ENCODE peak calls at places on chromosomes 16 and 17, in five cellular contexts. Y is HepG2, O is upper lobe of left lung, E is HCT116, S is body of pancreas. H is an unnamed sample.

GRCh38 chr17:76166168-76166567 is 25.1 kb upstream of the FOXJ1 start:
- ATAC-seq in Y (no peak), O (no peak), E (no peak), S (no peak), H (no peak)

GRCh38 chr17:65531508-65532431 is 29.7 kb downstream of the AXIN2 start:
- ATAC-seq in Y (peak; percentile 24), O (peak; percentile 72), E (peak; percentile 74), S (peak; percentile 54), H (peak; percentile 77)

GRCh38 chr16:22942812-22943211 is 128.8 kb downstream of the HS3ST2 start:
- ATAC-seq in Y (no peak), O (no peak), E (no peak), S (no peak), H (no peak)

GRCh38 chr16:67652578-67653130 is 7.4 kb downstream of the ACD start:
- ATAC-seq in Y (peak; percentile 7), O (peak; percentile 47), E (peak; percentile 86), S (peak; percentile 74), H (peak; percentile 9)

GRCh38 chr17:9056566-9056965 is 35.3 kb downstream of the NTN1 start:
- ATAC-seq in Y (no peak), O (peak; percentile 21), E (no peak), S (no peak), H (peak; percentile 84)

GRCh38 chr17:15351487-15351840 is 10.1 kb upstream of the TEKT3 start:
- ATAC-seq in Y (no peak), O (peak; percentile 28), E (no peak), S (no peak), H (peak; percentile 40)

GRCh38 chr17:35074711-35075707 is 11.5 kb upstream of the RFFL start:
- ATAC-seq in Y (peak; percentile 72), O (no peak), E (no peak), S (peak; percentile 71), H (no peak)

GRCh38 chr17:9801505-9801904 is 10.1 kb upstream of the DHRS7C start:
- ATAC-seq in Y (no peak), O (no peak), E (no peak), S (no peak), H (no peak)

GRCh38 chr16:71673190-71673956 is 47.4 kb downstream of the MARVELD3 start:
- ATAC-seq in Y (no peak), O (no peak), E (no peak), S (no peak), H (no peak)

GRCh38 chr16:58102665-58103427 is 26.3 kb downstream of the CFAP20 start:
- ATAC-seq in Y (no peak), O (no peak), E (no peak), S (no peak), H (no peak)

GRCh38 chr17:1180958-1181768 is 1.4 kb upstream of the ABR start:
- ATAC-seq in Y (peak; percentile 23), O (no peak), E (no peak), S (no peak), H (no peak)

GRCh38 chr17:20066253-20066652 is 57.1 kb downstream of the SPECC1 start:
- ATAC-seq in Y (no peak), O (peak; percentile 27), E (no peak), S (peak; percentile 70), H (peak; percentile 67)

GRCh38 chr17:20068445-20068844 is 59.3 kb downstream of the SPECC1 start:
- ATAC-seq in Y (no peak), O (no peak), E (no peak), S (no peak), H (no peak)

GRCh38 chr17:20059728-20060188 is 50.6 kb downstream of the SPECC1 start:
- ATAC-seq in Y (peak; percentile 50), O (no peak), E (peak; percentile 46), S (no peak), H (no peak)

DNA sequence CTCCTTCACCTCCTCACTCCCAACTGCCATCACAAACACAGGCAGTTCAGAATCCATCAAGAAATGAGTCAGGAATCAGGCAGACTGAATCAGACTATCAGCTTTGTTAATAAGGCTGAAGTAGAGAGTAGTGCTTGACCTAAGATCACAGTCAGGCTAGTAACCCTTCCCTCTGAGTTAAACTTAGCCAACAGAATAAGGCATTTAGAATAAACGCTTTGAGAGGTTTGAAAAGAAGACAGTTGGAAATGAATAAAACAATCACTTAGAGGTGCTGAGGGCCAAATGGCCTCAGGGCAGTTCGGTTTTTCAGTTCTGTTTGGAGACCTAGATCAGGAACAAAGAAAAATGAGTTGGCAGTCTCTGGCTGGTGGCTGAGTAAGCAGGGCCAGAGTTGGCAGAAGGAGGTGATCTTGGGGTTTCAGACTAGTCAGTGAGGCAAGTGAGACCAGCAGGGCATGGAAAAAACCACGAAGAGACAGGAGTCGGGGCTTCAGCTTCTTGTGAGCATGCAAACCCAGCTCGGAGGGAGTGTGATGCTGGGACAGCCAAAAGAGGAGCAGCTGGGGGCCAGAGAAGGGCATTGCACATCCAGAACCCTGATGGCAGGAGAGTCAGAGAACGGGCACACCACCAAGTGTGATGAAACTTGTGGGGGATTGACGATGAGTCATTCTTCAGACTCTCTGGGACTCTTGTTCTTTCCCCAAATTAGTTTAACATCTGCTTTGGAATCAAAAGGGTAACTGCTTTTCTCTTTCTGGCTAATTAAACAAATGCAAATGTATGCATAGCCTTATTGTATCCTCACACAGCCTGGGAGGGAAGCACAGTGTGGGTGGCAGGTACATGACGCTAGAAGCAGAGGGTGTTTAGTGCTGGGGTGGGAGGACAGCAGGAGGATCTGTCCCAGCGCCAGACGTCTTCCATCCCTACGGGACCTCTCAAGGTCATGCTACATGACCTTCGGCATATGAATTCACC is 54.8 kb downstream of the SPECC1 start:
- ATAC-seq in Y (no peak), O (peak; percentile 91), E (peak; percentile 81), S (peak; percentile 62), H (peak; percentile 93)
- H3K4me3 ChIP-seq in Y (no peak overlapping the region), O (no peak overlapping the region), E (no peak overlapping the region), S (no peak overlapping the region), H (no peak overlapping the region)

GRCh38 chr17:44199553-44200477 is at the start of gene ATXN7L3:
- ATAC-seq in Y (peak; percentile 82), O (peak; percentile 96), E (peak; percentile 79), S (peak; percentile 92), H (peak; percentile 95)
- TF ChIP-seq POLR2A in Y (no peak), O (no peak), E (no peak), S (no peak), H (peak; percentile 24)

GRCh38 chr17:82686366-82687324 is 11.9 kb downstream of the RAB40B start:
- ATAC-seq in Y (no peak), O (no peak), E (no peak), S (no peak), H (no peak)

GRCh38 chr17:82685291-82685690 is 13.2 kb downstream of the RAB40B start:
- ATAC-seq in Y (peak; percentile 26), O (no peak), E (no peak), S (no peak), H (no peak)

GRCh38 chr17:82687375-82687861 is 11.1 kb downstream of the RAB40B start:
- ATAC-seq in Y (no peak), O (no peak), E (no peak), S (peak; percentile 79), H (no peak)

GRCh38 chr17:82689077-82689476 is 9.4 kb downstream of the RAB40B start:
- ATAC-seq in Y (no peak), O (peak; percentile 6), E (no peak), S (no peak), H (no peak)

GRCh38 chr17:82687871-82688270 is 10.6 kb downstream of the RAB40B start:
- ATAC-seq in Y (no peak), O (no peak), E (no peak), S (no peak), H (no peak)
- H3K27ac ChIP-seq in Y (no peak overlapping the region), O (no peak overlapping the region), E (no peak overlapping the region), S (peak overlapping the region; percentile 73), H (no peak overlapping the region)

DNA sequence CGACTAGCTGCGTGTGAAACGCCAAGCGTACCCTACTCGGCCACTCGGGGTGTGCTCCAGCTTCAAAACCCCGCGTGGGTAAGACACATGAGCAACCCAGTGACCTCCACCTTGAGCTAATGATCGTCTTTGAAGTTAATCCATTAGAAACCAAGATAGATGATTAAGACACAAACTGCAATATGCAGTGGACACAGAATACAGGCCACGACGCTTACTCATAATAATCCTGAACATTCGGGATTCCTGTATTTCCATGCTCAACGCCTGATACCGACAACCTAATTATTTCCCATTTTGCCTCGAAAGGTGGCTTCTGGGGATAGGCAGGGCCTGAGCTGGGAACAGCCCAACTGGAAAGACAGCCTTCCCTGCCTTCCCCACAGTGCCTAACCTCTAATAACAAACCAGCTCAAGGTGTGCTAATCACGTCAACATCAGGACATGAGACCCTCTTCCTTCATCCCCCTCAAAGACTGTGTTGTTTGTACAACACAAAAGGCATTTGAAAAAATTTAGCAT is 504 bp upstream of the COPRS start:
- ATAC-seq in Y (no peak), O (no peak), E (peak; percentile 23), S (no peak), H (no peak)
- H3K4me3 ChIP-seq in Y (peak overlapping the region; percentile 70), O (peak overlapping the region; percentile 93), E (peak overlapping the region; percentile 26), S (no peak overlapping the region), H (peak overlapping the region; percentile 90)

GRCh38 chr16:54933281-54934150 is 2.9 kb downstream of the IRX5 start:
- ATAC-seq in Y (no peak), O (no peak), E (no peak), S (no peak), H (no peak)

GRCh38 chr16:54935411-54936085 is 4.9 kb downstream of the IRX5 start:
- ATAC-seq in Y (no peak), O (no peak), E (no peak), S (no peak), H (no peak)

GRCh38 chr16:54932737-54933254 is 2.1 kb downstream of the IRX5 start:
- ATAC-seq in Y (no peak), O (no peak), E (no peak), S (no peak), H (no peak)

GRCh38 chr16:54936086-54936978 is 5.7 kb downstream of the IRX5 start:
- ATAC-seq in Y (peak; percentile 52), O (peak; percentile 3), E (no peak), S (no peak), H (no peak)

DNA sequence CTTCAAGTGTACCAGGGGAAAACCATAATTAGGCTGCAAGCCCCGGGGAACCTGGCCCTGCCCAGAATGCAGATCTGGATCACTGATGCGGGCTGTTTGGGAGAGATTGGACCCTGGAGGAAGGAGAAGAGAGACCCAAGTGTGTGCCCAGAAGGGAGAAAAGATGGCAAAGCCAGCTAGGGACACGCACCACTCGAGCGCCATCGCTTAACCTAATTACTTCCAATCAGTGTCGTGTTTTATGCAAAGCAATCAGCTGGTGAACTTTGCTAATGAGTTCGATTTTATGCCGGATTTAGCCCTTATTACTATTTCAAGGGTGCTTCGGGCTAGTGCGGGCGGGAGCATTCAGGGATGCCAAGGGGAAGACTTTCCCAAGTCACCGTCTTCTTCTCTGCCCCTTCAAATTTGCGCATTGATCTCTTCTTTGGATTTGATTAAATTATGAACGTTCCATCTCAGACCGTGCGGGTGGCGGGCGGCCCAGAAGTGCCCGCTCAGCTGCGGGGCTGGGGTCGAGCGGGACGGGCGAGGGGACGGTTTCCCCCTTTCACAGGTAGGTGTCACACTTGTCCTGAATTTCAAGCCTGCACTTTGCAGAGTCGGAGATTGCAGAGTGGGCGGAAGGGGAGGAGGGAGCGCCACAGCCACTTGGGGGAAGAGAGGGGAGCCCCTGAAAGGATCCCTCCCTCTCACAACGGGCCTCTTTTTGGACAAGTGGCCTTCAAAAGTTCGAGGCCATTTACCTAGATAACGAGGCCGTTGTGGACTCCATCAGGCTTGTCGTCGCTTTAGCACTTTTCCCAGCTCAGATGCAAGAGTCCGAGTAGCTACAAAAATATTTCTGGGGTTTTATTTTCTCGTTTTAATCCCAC is 4.1 kb downstream of the IRX5 start:
- ATAC-seq in Y (peak; percentile 70), O (no peak), E (no peak), S (no peak), H (no peak)
- TF ChIP-seq POLR2A in Y (no peak), O (no peak), E (no peak), S (no peak), H (no peak)

H was measured in gastroesophageal sphincter.